ENCODE peak calls at places on chromosome 3, in ten cellular contexts. One of them, this sample, is unnamed.

GRCh38 chr3:57164606-57165573 is at the start of gene IL17RD:
- DNase-seq in neural progenitor cell: peak; percentile 96
- DNase-seq in heart right ventricle: peak; percentile 83
- DNase-seq in psoas muscle: peak; percentile 85
- DNase-seq in tibial nerve: peak; percentile 66
- DNase-seq in thyroid gland: peak; percentile 75
- DNase-seq in RWPE1: peak; percentile 68
- DNase-seq in GM20000: peak; percentile 91
- DNase-seq in B cell: peak; percentile 54
- DNase-seq in HFF-Myc: no peak
- DNase-seq in this sample: peak; percentile 54

GRCh38 chr3:181326637-181327223 is 337.2 kb upstream of the DNAJC19 start:
- DNase-seq in neural progenitor cell: peak; percentile 65
- DNase-seq in heart right ventricle: no peak
- DNase-seq in psoas muscle: no peak
- DNase-seq in tibial nerve: peak; percentile 5
- DNase-seq in thyroid gland: no peak
- DNase-seq in RWPE1: peak; percentile 52
- DNase-seq in GM20000: peak; percentile 36
- DNase-seq in B cell: no peak
- DNase-seq in HFF-Myc: no peak
- DNase-seq in this sample: peak; percentile 23

GRCh38 chr3:87361956-87362355 is 85.6 kb upstream of the POU1F1 start:
- DNase-seq in neural progenitor cell: no peak
- DNase-seq in heart right ventricle: no peak
- DNase-seq in psoas muscle: no peak
- DNase-seq in tibial nerve: no peak
- DNase-seq in thyroid gland: no peak
- DNase-seq in RWPE1: no peak
- DNase-seq in GM20000: no peak
- DNase-seq in B cell: no peak
- DNase-seq in HFF-Myc: no peak
- DNase-seq in this sample: no peak

GRCh38 chr3:190092250-190092649 is 28.4 kb downstream of the P3H2 start:
- DNase-seq in neural progenitor cell: peak; percentile 41
- DNase-seq in heart right ventricle: no peak
- DNase-seq in psoas muscle: no peak
- DNase-seq in tibial nerve: no peak
- DNase-seq in thyroid gland: no peak
- DNase-seq in RWPE1: peak; percentile 42
- DNase-seq in GM20000: no peak
- DNase-seq in B cell: no peak
- DNase-seq in HFF-Myc: peak; percentile 65
- DNase-seq in this sample: no peak

GRCh38 chr3:79767953-79768282 is at the start of gene ROBO1:
- DNase-seq in neural progenitor cell: peak; percentile 53
- DNase-seq in heart right ventricle: no peak
- DNase-seq in psoas muscle: no peak
- DNase-seq in tibial nerve: no peak
- DNase-seq in thyroid gland: no peak
- DNase-seq in RWPE1: no peak
- DNase-seq in GM20000: no peak
- DNase-seq in B cell: no peak
- DNase-seq in HFF-Myc: no peak
- DNase-seq in this sample: no peak

GRCh38 chr3:71863563-71864190 is 78.7 kb upstream of the PROK2 start:
- DNase-seq in neural progenitor cell: no peak
- DNase-seq in heart right ventricle: no peak
- DNase-seq in psoas muscle: no peak
- DNase-seq in tibial nerve: no peak
- DNase-seq in thyroid gland: no peak
- DNase-seq in RWPE1: no peak
- DNase-seq in GM20000: no peak
- DNase-seq in B cell: no peak
- DNase-seq in HFF-Myc: no peak
- DNase-seq in this sample: no peak

GRCh38 chr3:150920236-150920635 is 15.0 kb upstream of the MINDY4B start:
- DNase-seq in neural progenitor cell: no peak
- DNase-seq in heart right ventricle: no peak
- DNase-seq in psoas muscle: no peak
- DNase-seq in tibial nerve: no peak
- DNase-seq in thyroid gland: no peak
- DNase-seq in RWPE1: peak; percentile 24
- DNase-seq in GM20000: no peak
- DNase-seq in B cell: no peak
- DNase-seq in HFF-Myc: no peak
- DNase-seq in this sample: no peak

GRCh38 chr3:136842294-136842693 is 19.7 kb upstream of the NCK1 start:
- DNase-seq in neural progenitor cell: no peak
- DNase-seq in heart right ventricle: no peak
- DNase-seq in psoas muscle: no peak
- DNase-seq in tibial nerve: no peak
- DNase-seq in thyroid gland: no peak
- DNase-seq in RWPE1: no peak
- DNase-seq in GM20000: no peak
- DNase-seq in B cell: no peak
- DNase-seq in HFF-Myc: no peak
- DNase-seq in this sample: no peak

GRCh38 chr3:139572847-139573672 is 33.5 kb upstream of the RBP1 start:
- DNase-seq in neural progenitor cell: no peak
- DNase-seq in heart right ventricle: no peak
- DNase-seq in psoas muscle: no peak
- DNase-seq in tibial nerve: no peak
- DNase-seq in thyroid gland: no peak
- DNase-seq in RWPE1: no peak
- DNase-seq in GM20000: no peak
- DNase-seq in B cell: no peak
- DNase-seq in HFF-Myc: no peak
- DNase-seq in this sample: no peak

GRCh38 chr3:156770699-156771414 is 55.3 kb upstream of the LEKR1 start:
- DNase-seq in neural progenitor cell: no peak
- DNase-seq in heart right ventricle: no peak
- DNase-seq in psoas muscle: no peak
- DNase-seq in tibial nerve: no peak
- DNase-seq in thyroid gland: no peak
- DNase-seq in RWPE1: peak; percentile 70
- DNase-seq in GM20000: no peak
- DNase-seq in B cell: no peak
- DNase-seq in HFF-Myc: no peak
- DNase-seq in this sample: no peak

GRCh38 chr3:193665370-193665989 is 72.5 kb downstream of the OPA1 start:
- DNase-seq in neural progenitor cell: no peak
- DNase-seq in heart right ventricle: no peak
- DNase-seq in psoas muscle: no peak
- DNase-seq in tibial nerve: no peak
- DNase-seq in thyroid gland: no peak
- DNase-seq in RWPE1: peak; percentile 20
- DNase-seq in GM20000: no peak
- DNase-seq in B cell: no peak
- DNase-seq in HFF-Myc: peak; percentile 4
- DNase-seq in this sample: peak; percentile 28

GRCh38 chr3:106485202-106485601 is 616.4 kb upstream of the CBLB start:
- DNase-seq in neural progenitor cell: no peak
- DNase-seq in heart right ventricle: no peak
- DNase-seq in psoas muscle: no peak
- DNase-seq in tibial nerve: no peak
- DNase-seq in thyroid gland: no peak
- DNase-seq in RWPE1: no peak
- DNase-seq in GM20000: no peak
- DNase-seq in B cell: no peak
- DNase-seq in HFF-Myc: no peak
- DNase-seq in this sample: no peak

GRCh38 chr3:12154151-12154550 is 4.6 kb downstream of the TIMP4 start:
- DNase-seq in neural progenitor cell: no peak
- DNase-seq in heart right ventricle: no peak
- DNase-seq in psoas muscle: no peak
- DNase-seq in tibial nerve: no peak
- DNase-seq in thyroid gland: no peak
- DNase-seq in RWPE1: no peak
- DNase-seq in GM20000: no peak
- DNase-seq in B cell: no peak
- DNase-seq in HFF-Myc: no peak
- DNase-seq in this sample: no peak

GRCh38 chr3:179695672-179696313 is 43.0 kb downstream of the USP13 start:
- DNase-seq in neural progenitor cell: no peak
- DNase-seq in heart right ventricle: no peak
- DNase-seq in psoas muscle: no peak
- DNase-seq in tibial nerve: no peak
- DNase-seq in thyroid gland: no peak
- DNase-seq in RWPE1: no peak
- DNase-seq in GM20000: no peak
- DNase-seq in B cell: no peak
- DNase-seq in HFF-Myc: no peak
- DNase-seq in this sample: no peak

GRCh38 chr3:179949428-179949827 is 87.3 kb downstream of the PEX5L start:
- DNase-seq in neural progenitor cell: no peak
- DNase-seq in heart right ventricle: no peak
- DNase-seq in psoas muscle: no peak
- DNase-seq in tibial nerve: no peak
- DNase-seq in thyroid gland: no peak
- DNase-seq in RWPE1: no peak
- DNase-seq in GM20000: no peak
- DNase-seq in B cell: no peak
- DNase-seq in HFF-Myc: no peak
- DNase-seq in this sample: no peak

GRCh38 chr3:43106293-43106628 is 382 bp upstream of the POMGNT2 start:
- DNase-seq in neural progenitor cell: no peak
- DNase-seq in heart right ventricle: no peak
- DNase-seq in psoas muscle: no peak
- DNase-seq in tibial nerve: no peak
- DNase-seq in thyroid gland: peak; percentile 21
- DNase-seq in RWPE1: no peak
- DNase-seq in GM20000: no peak
- DNase-seq in B cell: no peak
- DNase-seq in HFF-Myc: no peak
- DNase-seq in this sample: no peak

GRCh38 chr3:69299344-69299743 is 86.5 kb downstream of the FRMD4B start:
- DNase-seq in neural progenitor cell: no peak
- DNase-seq in heart right ventricle: no peak
- DNase-seq in psoas muscle: no peak
- DNase-seq in tibial nerve: no peak
- DNase-seq in thyroid gland: no peak
- DNase-seq in RWPE1: no peak
- DNase-seq in GM20000: no peak
- DNase-seq in B cell: no peak
- DNase-seq in HFF-Myc: no peak
- DNase-seq in this sample: no peak
- TF ChIP-seq CTCF in neural progenitor cell: no peak
- TF ChIP-seq CTCF in heart right ventricle: no peak
- TF ChIP-seq CTCF in psoas muscle: no peak
- TF ChIP-seq CTCF in tibial nerve: no peak
- TF ChIP-seq CTCF in thyroid gland: no peak
- TF ChIP-seq CTCF in RWPE1: no peak
- TF ChIP-seq CTCF in GM20000: no peak
- TF ChIP-seq CTCF in B cell: no peak
- TF ChIP-seq CTCF in HFF-Myc: no peak
- TF ChIP-seq CTCF in this sample: peak; percentile 15

DNA sequence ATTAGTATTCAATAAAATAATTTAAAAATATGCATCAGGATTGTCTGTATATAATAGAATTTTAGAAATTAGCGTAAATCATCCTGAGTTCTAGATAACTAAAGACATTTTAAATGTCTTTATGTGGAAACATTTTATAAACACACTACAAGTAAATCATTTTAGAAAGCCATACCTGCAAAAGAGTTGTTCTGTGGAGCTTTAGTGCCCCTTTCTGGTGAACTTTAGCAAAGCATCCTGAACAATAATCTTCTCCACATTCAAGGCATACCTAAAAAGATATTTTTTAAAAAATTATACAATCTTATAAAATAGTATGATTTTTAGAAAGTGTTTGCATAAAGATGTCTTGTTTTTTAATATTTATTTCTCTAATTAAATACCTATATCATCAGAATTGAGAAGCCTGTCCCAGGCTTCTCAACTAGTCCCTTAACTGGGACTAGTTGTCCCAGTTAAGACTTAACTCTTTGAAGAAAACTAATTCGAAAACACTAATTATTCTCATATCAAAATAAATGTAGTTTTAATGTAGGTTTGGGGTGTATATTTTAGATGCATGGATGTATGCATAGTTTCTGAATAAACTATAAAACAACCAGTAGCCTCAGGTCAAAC is 29.7 kb downstream of the ZBBX start:
- DNase-seq in neural progenitor cell: peak; percentile 16
- DNase-seq in heart right ventricle: no peak
- DNase-seq in psoas muscle: no peak
- DNase-seq in tibial nerve: no peak
- DNase-seq in thyroid gland: no peak
- DNase-seq in RWPE1: peak; percentile 3
- DNase-seq in GM20000: peak; percentile 3
- DNase-seq in B cell: no peak
- DNase-seq in HFF-Myc: no peak
- DNase-seq in this sample: peak; percentile 26
- TF ChIP-seq CTCF in neural progenitor cell: peak; percentile 76
- TF ChIP-seq CTCF in heart right ventricle: peak; percentile 64
- TF ChIP-seq CTCF in psoas muscle: peak; percentile 79
- TF ChIP-seq CTCF in tibial nerve: peak; percentile 18
- TF ChIP-seq CTCF in thyroid gland: no peak
- TF ChIP-seq CTCF in RWPE1: peak; percentile 51
- TF ChIP-seq CTCF in GM20000: peak; percentile 28
- TF ChIP-seq CTCF in B cell: no peak
- TF ChIP-seq CTCF in HFF-Myc: no peak
- TF ChIP-seq CTCF in this sample: peak; percentile 60

GRCh38 chr3:196988241-196989029 is 19.8 kb upstream of the PIGZ start:
- DNase-seq in neural progenitor cell: peak; percentile 65
- DNase-seq in heart right ventricle: no peak
- DNase-seq in psoas muscle: no peak
- DNase-seq in tibial nerve: no peak
- DNase-seq in thyroid gland: no peak
- DNase-seq in RWPE1: no peak
- DNase-seq in GM20000: no peak
- DNase-seq in B cell: no peak
- DNase-seq in HFF-Myc: no peak
- DNase-seq in this sample: no peak
- TF ChIP-seq CTCF in neural progenitor cell: peak; percentile 45
- TF ChIP-seq CTCF in heart right ventricle: no peak
- TF ChIP-seq CTCF in psoas muscle: no peak
- TF ChIP-seq CTCF in tibial nerve: no peak
- TF ChIP-seq CTCF in thyroid gland: no peak
- TF ChIP-seq CTCF in RWPE1: no peak
- TF ChIP-seq CTCF in GM20000: no peak
- TF ChIP-seq CTCF in B cell: no peak
- TF ChIP-seq CTCF in HFF-Myc: peak; percentile 8
- TF ChIP-seq CTCF in this sample: peak; percentile 13

DNA sequence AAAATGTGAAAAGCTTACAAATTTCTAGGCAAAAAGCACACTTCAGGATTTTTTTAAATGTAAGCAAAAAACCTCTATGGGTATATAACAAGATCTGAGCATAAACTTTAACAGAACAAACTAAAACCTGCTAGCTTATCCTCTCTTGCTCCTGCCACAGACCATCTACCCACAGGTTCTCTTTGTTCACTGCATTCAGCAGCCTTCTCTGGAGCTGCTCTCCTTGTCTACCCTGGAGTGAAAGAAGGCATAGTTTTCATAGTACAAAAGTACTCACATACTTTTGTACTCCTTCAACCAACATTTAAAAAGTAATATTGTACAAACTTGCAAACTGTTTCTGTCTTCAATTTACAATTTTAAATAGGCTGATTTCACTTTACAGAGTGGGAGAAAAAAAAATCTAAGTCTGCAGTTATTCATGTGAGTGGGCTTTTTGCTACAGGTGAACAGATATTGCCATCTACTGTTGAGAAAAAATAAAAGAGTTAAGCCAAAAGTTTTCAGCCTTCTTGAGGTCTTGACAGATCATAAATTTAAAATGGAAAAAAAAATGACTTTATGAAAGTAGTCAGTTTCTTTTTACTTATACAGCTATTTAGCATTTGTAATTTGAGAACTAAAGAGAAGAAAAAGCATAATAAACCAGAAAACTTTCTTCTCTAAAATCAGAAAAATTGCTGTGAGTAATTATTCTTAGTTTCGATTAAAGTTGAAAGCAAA is 20.4 kb downstream of the TERC start:
- DNase-seq in neural progenitor cell: peak; percentile 62
- DNase-seq in heart right ventricle: no peak
- DNase-seq in psoas muscle: no peak
- DNase-seq in tibial nerve: no peak
- DNase-seq in thyroid gland: no peak
- DNase-seq in RWPE1: no peak
- DNase-seq in GM20000: no peak
- DNase-seq in B cell: no peak
- DNase-seq in HFF-Myc: no peak
- DNase-seq in this sample: no peak
- TF ChIP-seq CTCF in neural progenitor cell: peak; percentile 66
- TF ChIP-seq CTCF in heart right ventricle: peak; percentile 56
- TF ChIP-seq CTCF in psoas muscle: peak; percentile 44
- TF ChIP-seq CTCF in tibial nerve: peak; percentile 15
- TF ChIP-seq CTCF in thyroid gland: peak; percentile 59
- TF ChIP-seq CTCF in RWPE1: peak; percentile 62
- TF ChIP-seq CTCF in GM20000: peak; percentile 4
- TF ChIP-seq CTCF in B cell: peak; percentile 46
- TF ChIP-seq CTCF in HFF-Myc: no peak
- TF ChIP-seq CTCF in this sample: peak; percentile 30